ENCODE peak calls at places on chromosomes 6 and 20, in five cellular contexts. One of them, this sample, is unnamed.
A peak's percentile ranks its signal among the peaks of the same experiment; 100 is the strongest.

GRCh38 chr20:44011251-44011940 is 96.7 kb downstream of the TOX2 start:
- DNase-seq in psoas muscle: no peak
- DNase-seq in astrocyte of the spinal cord: no peak
- DNase-seq in neural progenitor cell: no peak
- DNase-seq in HFF-Myc: no peak
- DNase-seq in this sample: no peak

GRCh38 chr6:108771421-108771820 is 76.8 kb upstream of the ARMC2 start:
- DNase-seq in psoas muscle: no peak
- DNase-seq in astrocyte of the spinal cord: no peak
- DNase-seq in neural progenitor cell: no peak
- DNase-seq in HFF-Myc: no peak
- DNase-seq in this sample: no peak

GRCh38 chr20:24199493-24199892 is 210.9 kb upstream of the GGTLC1 start:
- DNase-seq in psoas muscle: no peak
- DNase-seq in astrocyte of the spinal cord: no peak
- DNase-seq in neural progenitor cell: peak; percentile 57
- DNase-seq in HFF-Myc: no peak
- DNase-seq in this sample: no peak

GRCh38 chr6:167037762-167038161 is 38.6 kb downstream of the CEP43 start:
- DNase-seq in psoas muscle: no peak
- DNase-seq in astrocyte of the spinal cord: no peak
- DNase-seq in neural progenitor cell: no peak
- DNase-seq in HFF-Myc: no peak
- DNase-seq in this sample: no peak

GRCh38 chr6:136791296-136792065 is 796 bp downstream of the MAP3K5 start:
- DNase-seq in psoas muscle: peak; percentile 72
- DNase-seq in astrocyte of the spinal cord: peak; percentile 60
- DNase-seq in neural progenitor cell: peak; percentile 53
- DNase-seq in HFF-Myc: no peak
- DNase-seq in this sample: no peak

GRCh38 chr6:111551521-111552231 is 54.0 kb downstream of the TRAF3IP2 start:
- DNase-seq in psoas muscle: no peak
- DNase-seq in astrocyte of the spinal cord: no peak
- DNase-seq in neural progenitor cell: no peak
- DNase-seq in HFF-Myc: no peak
- DNase-seq in this sample: no peak

GRCh38 chr6:1802495-1803395 is 193.0 kb downstream of the FOXC1 start:
- DNase-seq in psoas muscle: no peak
- DNase-seq in astrocyte of the spinal cord: no peak
- DNase-seq in neural progenitor cell: no peak
- DNase-seq in HFF-Myc: no peak
- DNase-seq in this sample: no peak

GRCh38 chr6:132933085-132933484 is 118.7 kb downstream of the RPS12 start:
- DNase-seq in psoas muscle: no peak
- DNase-seq in astrocyte of the spinal cord: no peak
- DNase-seq in neural progenitor cell: peak; percentile 45
- DNase-seq in HFF-Myc: no peak
- DNase-seq in this sample: no peak

GRCh38 chr6:25254671-25255070 is 24.5 kb upstream of the CARMIL1 start:
- DNase-seq in psoas muscle: no peak
- DNase-seq in astrocyte of the spinal cord: no peak
- DNase-seq in neural progenitor cell: no peak
- DNase-seq in HFF-Myc: no peak
- DNase-seq in this sample: no peak

GRCh38 chr20:36856196-36856595 is 19.7 kb upstream of the TLDC2 start:
- DNase-seq in psoas muscle: no peak
- DNase-seq in astrocyte of the spinal cord: no peak
- DNase-seq in neural progenitor cell: no peak
- DNase-seq in HFF-Myc: no peak
- DNase-seq in this sample: no peak

GRCh38 chr6:83958250-83958685 is 75.3 kb upstream of the MRAP2 start:
- DNase-seq in psoas muscle: no peak
- DNase-seq in astrocyte of the spinal cord: no peak
- DNase-seq in neural progenitor cell: no peak
- DNase-seq in HFF-Myc: peak; percentile 62
- DNase-seq in this sample: no peak

GRCh38 chr6:1335367-1336037 is 23.6 kb downstream of the FOXQ1 start:
- DNase-seq in psoas muscle: peak; percentile 58
- DNase-seq in astrocyte of the spinal cord: peak; percentile 78
- DNase-seq in neural progenitor cell: no peak
- DNase-seq in HFF-Myc: no peak
- DNase-seq in this sample: peak; percentile 80

GRCh38 chr20:11445891-11446290 is 471.8 kb upstream of the BTBD3 start:
- DNase-seq in psoas muscle: no peak
- DNase-seq in astrocyte of the spinal cord: no peak
- DNase-seq in neural progenitor cell: no peak
- DNase-seq in HFF-Myc: no peak
- DNase-seq in this sample: no peak

GRCh38 chr6:119110601-119111548 is 32.4 kb upstream of the FAM184A start:
- DNase-seq in psoas muscle: no peak
- DNase-seq in astrocyte of the spinal cord: peak; percentile 70
- DNase-seq in neural progenitor cell: peak; percentile 36
- DNase-seq in HFF-Myc: no peak
- DNase-seq in this sample: peak; percentile 43

GRCh38 chr6:112745765-112746164 is 398.6 kb downstream of the RFPL4B start:
- DNase-seq in psoas muscle: no peak
- DNase-seq in astrocyte of the spinal cord: no peak
- DNase-seq in neural progenitor cell: no peak
- DNase-seq in HFF-Myc: no peak
- DNase-seq in this sample: no peak

GRCh38 chr6:110814488-110815259 is 595 bp downstream of the CDK19 start:
- DNase-seq in psoas muscle: peak; percentile 80
- DNase-seq in astrocyte of the spinal cord: peak; percentile 45
- DNase-seq in neural progenitor cell: peak; percentile 66
- DNase-seq in HFF-Myc: no peak
- DNase-seq in this sample: no peak

GRCh38 chr6:11835065-11835464 is 56.5 kb upstream of the ADTRP start:
- DNase-seq in psoas muscle: no peak
- DNase-seq in astrocyte of the spinal cord: no peak
- DNase-seq in neural progenitor cell: no peak
- DNase-seq in HFF-Myc: no peak
- DNase-seq in this sample: no peak

GRCh38 chr6:57262901-57263694 is 41.0 kb upstream of the RAB23 start:
- DNase-seq in psoas muscle: no peak
- DNase-seq in astrocyte of the spinal cord: peak; percentile 98
- DNase-seq in neural progenitor cell: no peak
- DNase-seq in HFF-Myc: peak; percentile 49
- DNase-seq in this sample: peak; percentile 93

GRCh38 chr6:157244780-157245179 is 78.5 kb downstream of the TMEM242 start:
- DNase-seq in psoas muscle: no peak
- DNase-seq in astrocyte of the spinal cord: no peak
- DNase-seq in neural progenitor cell: no peak
- DNase-seq in HFF-Myc: no peak
- DNase-seq in this sample: no peak

GRCh38 chr6:95110767-95111166 is 466.6 kb upstream of the MANEA start:
- DNase-seq in psoas muscle: no peak
- DNase-seq in astrocyte of the spinal cord: no peak
- DNase-seq in neural progenitor cell: no peak
- DNase-seq in HFF-Myc: no peak
- DNase-seq in this sample: no peak

GRCh38 chr6:149455028-149455732 is 29.6 kb downstream of the ZC3H12D start:
- DNase-seq in psoas muscle: no peak
- DNase-seq in astrocyte of the spinal cord: no peak
- DNase-seq in neural progenitor cell: no peak
- DNase-seq in HFF-Myc: no peak
- DNase-seq in this sample: no peak

GRCh38 chr20:45612314-45612713 is 17.2 kb upstream of the WFDC10A start:
- DNase-seq in psoas muscle: no peak
- DNase-seq in astrocyte of the spinal cord: no peak
- DNase-seq in neural progenitor cell: no peak
- DNase-seq in HFF-Myc: no peak
- DNase-seq in this sample: no peak

GRCh38 chr6:131199568-131200272 is 64.5 kb downstream of the AKAP7 start:
- DNase-seq in psoas muscle: no peak
- DNase-seq in astrocyte of the spinal cord: peak; percentile 75
- DNase-seq in neural progenitor cell: peak; percentile 75
- DNase-seq in HFF-Myc: peak; percentile 71
- DNase-seq in this sample: peak; percentile 70

GRCh38 chr20:17859616-17860232 is 108.9 kb downstream of the SNX5 start:
- DNase-seq in psoas muscle: no peak
- DNase-seq in astrocyte of the spinal cord: no peak
- DNase-seq in neural progenitor cell: no peak
- DNase-seq in HFF-Myc: no peak
- DNase-seq in this sample: no peak

GRCh38 chr6:71457883-71458282 is 169.3 kb downstream of the OGFRL1 start:
- DNase-seq in psoas muscle: no peak
- DNase-seq in astrocyte of the spinal cord: no peak
- DNase-seq in neural progenitor cell: no peak
- DNase-seq in HFF-Myc: no peak
- DNase-seq in this sample: no peak

GRCh38 chr20:55597526-55597925 is 407.8 kb downstream of the CBLN4 start:
- DNase-seq in psoas muscle: no peak
- DNase-seq in astrocyte of the spinal cord: no peak
- DNase-seq in neural progenitor cell: no peak
- DNase-seq in HFF-Myc: no peak
- DNase-seq in this sample: no peak

DNA sequence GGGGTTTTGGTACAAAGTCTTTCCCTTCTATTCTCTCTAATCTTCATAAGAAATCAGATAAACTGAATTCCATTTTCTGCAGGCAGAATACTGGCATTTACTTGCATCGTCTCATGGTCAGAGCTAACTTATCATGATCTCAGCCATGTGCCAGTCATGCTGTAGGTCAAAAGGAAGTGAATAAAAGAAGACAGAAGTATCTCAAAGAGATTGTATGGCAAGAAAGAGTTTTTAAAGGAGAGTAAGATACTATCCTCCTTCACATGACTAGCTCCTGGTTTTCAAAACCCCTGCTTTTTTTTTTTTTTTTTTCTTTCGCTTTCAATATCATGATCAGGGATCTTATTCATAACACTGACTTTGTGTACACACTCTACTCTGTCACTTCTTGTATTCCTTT is 398.3 kb downstream of the C6orf118 start:
- DNase-seq in psoas muscle: no peak
- DNase-seq in astrocyte of the spinal cord: no peak
- DNase-seq in neural progenitor cell: no peak
- DNase-seq in HFF-Myc: no peak
- DNase-seq in this sample: no peak
- H3K4me3 ChIP-seq in psoas muscle: peak overlapping the region; percentile 53
- H3K4me3 ChIP-seq in astrocyte of the spinal cord: no peak overlapping the region
- H3K4me3 ChIP-seq in neural progenitor cell: no peak overlapping the region
- H3K4me3 ChIP-seq in HFF-Myc: no peak overlapping the region
- H3K4me3 ChIP-seq in this sample: no peak overlapping the region

GRCh38 chr20:3166913-3167342 is 6.4 kb downstream of the LZTS3 start:
- DNase-seq in psoas muscle: no peak
- DNase-seq in astrocyte of the spinal cord: no peak
- DNase-seq in neural progenitor cell: no peak
- DNase-seq in HFF-Myc: no peak
- DNase-seq in this sample: no peak

GRCh38 chr20:3166338-3166912 is 6.8 kb upstream of the FASTKD5 start:
- DNase-seq in psoas muscle: no peak
- DNase-seq in astrocyte of the spinal cord: no peak
- DNase-seq in neural progenitor cell: no peak
- DNase-seq in HFF-Myc: no peak
- DNase-seq in this sample: no peak

GRCh38 chr20:3168829-3169590 is 4.3 kb downstream of the LZTS3 start:
- DNase-seq in psoas muscle: no peak
- DNase-seq in astrocyte of the spinal cord: no peak
- DNase-seq in neural progenitor cell: no peak
- DNase-seq in HFF-Myc: no peak
- DNase-seq in this sample: no peak

GRCh38 chr20:3168079-3168828 is 5.1 kb downstream of the LZTS3 start:
- DNase-seq in psoas muscle: no peak
- DNase-seq in astrocyte of the spinal cord: no peak
- DNase-seq in neural progenitor cell: peak; percentile 77
- DNase-seq in HFF-Myc: no peak
- DNase-seq in this sample: no peak

GRCh38 chr20:3167738-3168078 is 5.6 kb downstream of the LZTS3 start:
- DNase-seq in psoas muscle: no peak
- DNase-seq in astrocyte of the spinal cord: no peak
- DNase-seq in neural progenitor cell: no peak
- DNase-seq in HFF-Myc: no peak
- DNase-seq in this sample: no peak
- H3K4me3 ChIP-seq in psoas muscle: no peak overlapping the region
- H3K4me3 ChIP-seq in astrocyte of the spinal cord: no peak overlapping the region
- H3K4me3 ChIP-seq in neural progenitor cell: peak overlapping the region; percentile 39
- H3K4me3 ChIP-seq in HFF-Myc: no peak overlapping the region
- H3K4me3 ChIP-seq in this sample: no peak overlapping the region

GRCh38 chr6:114446342-114446741 is 103.5 kb upstream of the HS3ST5 start:
- DNase-seq in psoas muscle: no peak
- DNase-seq in astrocyte of the spinal cord: no peak
- DNase-seq in neural progenitor cell: no peak
- DNase-seq in HFF-Myc: no peak
- DNase-seq in this sample: no peak
- H3K4me3 ChIP-seq in psoas muscle: no peak overlapping the region
- H3K4me3 ChIP-seq in astrocyte of the spinal cord: no peak overlapping the region
- H3K4me3 ChIP-seq in neural progenitor cell: no peak overlapping the region
- H3K4me3 ChIP-seq in HFF-Myc: no peak overlapping the region
- H3K4me3 ChIP-seq in this sample: no peak overlapping the region

GRCh38 chr6:2855061-2855519 is 13.4 kb upstream of the SERPINB1 start:
- DNase-seq in psoas muscle: no peak
- DNase-seq in astrocyte of the spinal cord: peak; percentile 13
- DNase-seq in neural progenitor cell: peak; percentile 53
- DNase-seq in HFF-Myc: no peak
- DNase-seq in this sample: no peak
- H3K4me3 ChIP-seq in psoas muscle: peak overlapping the region; percentile 62
- H3K4me3 ChIP-seq in astrocyte of the spinal cord: no peak overlapping the region
- H3K4me3 ChIP-seq in neural progenitor cell: no peak overlapping the region
- H3K4me3 ChIP-seq in HFF-Myc: no peak overlapping the region
- H3K4me3 ChIP-seq in this sample: no peak overlapping the region

GRCh38 chr6:47261191-47261590 is 48.5 kb downstream of the TNFRSF21 start:
- DNase-seq in psoas muscle: no peak
- DNase-seq in astrocyte of the spinal cord: no peak
- DNase-seq in neural progenitor cell: no peak
- DNase-seq in HFF-Myc: no peak
- DNase-seq in this sample: no peak

GRCh38 chr6:47256981-47257730 is 52.5 kb downstream of the TNFRSF21 start:
- DNase-seq in psoas muscle: no peak
- DNase-seq in astrocyte of the spinal cord: no peak
- DNase-seq in neural progenitor cell: no peak
- DNase-seq in HFF-Myc: no peak
- DNase-seq in this sample: no peak

GRCh38 chr6:47262226-47262625 is 47.5 kb downstream of the TNFRSF21 start:
- DNase-seq in psoas muscle: no peak
- DNase-seq in astrocyte of the spinal cord: no peak
- DNase-seq in neural progenitor cell: no peak
- DNase-seq in HFF-Myc: no peak
- DNase-seq in this sample: no peak

GRCh38 chr6:47258724-47259347 is 50.9 kb downstream of the TNFRSF21 start:
- DNase-seq in psoas muscle: no peak
- DNase-seq in astrocyte of the spinal cord: no peak
- DNase-seq in neural progenitor cell: no peak
- DNase-seq in HFF-Myc: no peak
- DNase-seq in this sample: no peak

GRCh38 chr6:47260021-47260420 is 49.7 kb downstream of the TNFRSF21 start:
- DNase-seq in psoas muscle: no peak
- DNase-seq in astrocyte of the spinal cord: no peak
- DNase-seq in neural progenitor cell: no peak
- DNase-seq in HFF-Myc: no peak
- DNase-seq in this sample: no peak
- H3K4me3 ChIP-seq in psoas muscle: no peak overlapping the region
- H3K4me3 ChIP-seq in astrocyte of the spinal cord: no peak overlapping the region
- H3K4me3 ChIP-seq in neural progenitor cell: no peak overlapping the region
- H3K4me3 ChIP-seq in HFF-Myc: no peak overlapping the region
- H3K4me3 ChIP-seq in this sample: no peak overlapping the region

GRCh38 chr6:41892921-41893564 is 2.1 kb downstream of the USP49 start:
- DNase-seq in psoas muscle: no peak
- DNase-seq in astrocyte of the spinal cord: no peak
- DNase-seq in neural progenitor cell: peak; percentile 45
- DNase-seq in HFF-Myc: no peak
- DNase-seq in this sample: no peak
- H3K4me3 ChIP-seq in psoas muscle: no peak overlapping the region
- H3K4me3 ChIP-seq in astrocyte of the spinal cord: no peak overlapping the region
- H3K4me3 ChIP-seq in neural progenitor cell: peak overlapping the region; percentile 72
- H3K4me3 ChIP-seq in HFF-Myc: no peak overlapping the region
- H3K4me3 ChIP-seq in this sample: no peak overlapping the region

This sample was measured in astrocyte of the cerebellum.